ENCODE peak calls at places on chromosomes 5 and 9, in nine cellular contexts. S is MM.1S, E is BJ, P is astrocyte of the cerebellum, U is Caco-2, O is right atrium auricular region, I is type B pancreatic cell, Z is AG09309, Q is heart right ventricle. K is an unnamed sample.

GRCh38 chr5:150082364-150082763 is 4.0 kb downstream of the CSF1R start:
- DNase-seq in E (no peak), Q (no peak), S (no peak), Z (no peak), P (no peak), U (no peak), I (peak), O (peak), K (no peak)

GRCh38 chr5:74109344-74109743 is 483.3 kb downstream of the ARHGEF28 start:
- DNase-seq in O (no peak), Q (no peak), P (no peak), I (no peak), U (no peak), E (no peak), Z (no peak), S (no peak), K (no peak)

GRCh38 chr5:138542120-138542955 is 698 bp downstream of the ETF1 start:
- DNase-seq in O (no peak), U (no peak), Z (no peak), P (no peak), Q (no peak), E (no peak), S (no peak), I (no peak), K (no peak)

GRCh38 chr5:98927242-98927987 is 1.4 kb downstream of the CHD1 start:
- DNase-seq in S (peak), E (no peak), Z (no peak), P (peak), U (no peak), I (no peak), Q (no peak), O (no peak), K (peak)

GRCh38 chr5:176189857-176190256 is 48.4 kb upstream of the SIMC1 start:
- DNase-seq in I (peak), O (no peak), Z (no peak), Q (no peak), U (no peak), P (no peak), E (no peak), S (no peak), K (no peak)

GRCh38 chr5:107926121-107926520 is 255.4 kb upstream of the EFNA5 start:
- DNase-seq in E (no peak), P (no peak), O (no peak), Z (no peak), I (no peak), Q (no peak), S (no peak), U (no peak), K (no peak)

GRCh38 chr5:81069965-81070364 is 109.8 kb downstream of the RASGRF2 start:
- DNase-seq in S (no peak), Z (no peak), P (no peak), Q (no peak), U (no peak), O (no peak), E (no peak), I (no peak), K (no peak)

GRCh38 chr9:82327641-82328040 is 339.1 kb downstream of the SPATA31D1 start:
- DNase-seq in P (no peak), U (no peak), Z (no peak), O (no peak), I (no peak), E (no peak), S (no peak), Q (no peak), K (no peak)

GRCh38 chr5:1724822-1725602 is 74.6 kb downstream of the MRPL36 start:
- DNase-seq in O (peak), E (no peak), Z (no peak), I (peak), S (no peak), Q (no peak), P (no peak), U (peak), K (no peak)

GRCh38 chr5:135163391-135163790 is 129.4 kb upstream of the PITX1 start:
- DNase-seq in Q (no peak), Z (no peak), I (no peak), S (no peak), P (no peak), O (peak), U (no peak), E (no peak), K (no peak)

GRCh38 chr5:135160036-135160675 is 126.1 kb upstream of the PITX1 start:
- DNase-seq in O (no peak), E (no peak), S (no peak), Q (no peak), Z (no peak), P (no peak), I (peak), U (no peak), K (no peak)

GRCh38 chr5:135159626-135160025 is 125.6 kb upstream of the PITX1 start:
- DNase-seq in O (no peak), Q (no peak), S (no peak), E (no peak), Z (no peak), U (no peak), P (no peak), I (peak), K (no peak)

GRCh38 chr5:135163964-135164363 is 129.9 kb upstream of the PITX1 start:
- DNase-seq in Z (no peak), P (no peak), E (no peak), O (no peak), S (no peak), I (no peak), U (no peak), Q (no peak), K (no peak)

GRCh38 chr5:135162661-135163265 is 128.7 kb upstream of the PITX1 start:
- DNase-seq in S (no peak), Z (no peak), I (peak), O (peak), P (no peak), U (no peak), E (no peak), Q (no peak), K (no peak)
- TF ChIP-seq CTCF in S (no peak), Z (peak), I (no peak), O (no peak), P (no peak), U (no peak), E (peak), Q (no peak), K (no peak)

DNA sequence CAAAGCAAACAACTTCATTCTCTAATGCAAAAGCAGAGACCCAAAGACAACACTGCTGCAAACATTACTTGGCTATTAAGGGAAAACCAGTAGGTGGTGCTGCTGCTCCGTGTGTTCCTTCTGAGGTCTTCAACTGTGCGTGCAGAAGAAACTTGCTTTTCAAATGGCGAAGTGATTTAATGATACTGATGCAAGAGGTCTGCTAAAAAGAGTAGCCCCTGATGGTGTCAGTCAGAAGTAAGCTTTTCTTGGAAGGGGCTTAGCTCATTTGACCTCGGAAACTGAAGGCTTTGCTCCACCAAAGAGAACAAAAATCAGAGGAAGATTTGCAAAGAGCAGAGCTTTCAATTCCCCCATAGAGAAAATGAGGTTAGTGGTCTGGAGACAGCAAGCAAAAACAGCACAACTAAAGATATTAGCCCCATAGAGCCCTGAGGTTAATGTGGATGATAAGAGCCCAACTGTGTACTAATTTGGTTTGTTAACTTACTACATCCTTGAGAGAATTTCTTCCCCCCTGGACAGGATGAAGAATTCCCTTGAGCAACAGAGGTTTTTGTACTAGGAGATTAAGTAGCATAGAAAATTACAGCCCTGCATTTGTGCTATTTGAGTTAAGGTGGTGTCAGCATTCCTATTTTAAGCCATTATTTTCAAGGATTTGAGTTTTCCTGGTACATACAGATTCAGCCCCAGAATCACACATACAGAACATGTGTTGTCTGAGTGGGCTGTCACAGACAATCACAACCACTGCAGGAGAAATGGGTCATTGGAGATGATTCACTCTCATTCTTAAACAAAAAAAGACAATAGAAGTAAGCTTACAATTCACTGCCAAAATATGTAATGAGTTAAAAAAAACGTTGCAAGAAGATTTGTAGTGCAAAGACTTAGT is 153.2 kb upstream of the C9orf72 start:
- DNase-seq in E (no peak), I (peak), Z (peak), S (peak), O (no peak), Q (peak), P (peak), U (peak), K (peak)
- TF ChIP-seq CTCF in E (peak), I (peak), Z (peak), S (peak), O (peak), Q (peak), P (peak), U (peak), K (peak)

GRCh38 chr5:140868721-140869554 is at the start of gene PCDHA11:
- DNase-seq in U (no peak), P (no peak), Q (no peak), E (no peak), I (no peak), S (peak), Z (no peak), O (no peak), K (no peak)
- TF ChIP-seq CTCF in U (no peak), P (peak), Q (peak), E (no peak), I (peak), S (peak), Z (peak), O (peak), K (no peak)

DNA sequence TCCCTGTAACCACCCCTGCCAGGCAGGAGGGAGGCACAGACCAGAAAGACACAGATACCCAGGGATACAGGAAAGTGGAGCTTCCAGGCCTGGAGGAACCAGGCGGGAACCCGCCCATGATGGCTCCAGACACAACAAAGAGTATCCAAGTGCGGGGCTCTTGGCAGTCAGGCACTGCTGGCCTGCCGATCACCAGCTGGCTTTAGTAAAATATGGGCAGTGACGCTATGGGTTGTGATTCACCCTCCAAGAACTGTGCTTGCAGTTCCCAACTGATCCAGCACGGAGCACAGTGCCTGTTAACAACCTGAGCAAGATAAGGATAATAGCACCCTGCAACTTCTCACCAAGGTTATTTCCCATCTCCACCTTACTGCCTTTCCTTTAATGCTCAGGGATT is 463.3 kb downstream of the IRX1 start:
- DNase-seq in P (no peak), Z (no peak), S (no peak), E (no peak), U (no peak), O (no peak), Q (peak), I (no peak), K (no peak)
- TF ChIP-seq CTCF in P (no peak), Z (no peak), S (no peak), E (no peak), U (no peak), O (no peak), Q (no peak), I (no peak), K (no peak)

GRCh38 chr5:154801083-154801482 is 45.9 kb downstream of the LARP1 start:
- DNase-seq in E (no peak), I (no peak), Z (no peak), U (no peak), S (no peak), P (peak), O (no peak), Q (no peak), K (no peak)

GRCh38 chr5:154797762-154798161 is 42.6 kb downstream of the LARP1 start:
- DNase-seq in E (no peak), O (no peak), S (no peak), U (no peak), P (peak), Z (no peak), Q (no peak), I (no peak), K (no peak)

GRCh38 chr5:154800582-154800981 is 45.4 kb downstream of the LARP1 start:
- DNase-seq in O (no peak), Q (no peak), P (no peak), U (no peak), Z (no peak), S (no peak), I (no peak), E (no peak), K (no peak)

GRCh38 chr5:154806176-154806575 is 44.2 kb downstream of the FAXDC2 start:
- DNase-seq in U (no peak), P (no peak), E (no peak), I (no peak), Q (no peak), O (no peak), Z (no peak), S (no peak), K (no peak)

DNA sequence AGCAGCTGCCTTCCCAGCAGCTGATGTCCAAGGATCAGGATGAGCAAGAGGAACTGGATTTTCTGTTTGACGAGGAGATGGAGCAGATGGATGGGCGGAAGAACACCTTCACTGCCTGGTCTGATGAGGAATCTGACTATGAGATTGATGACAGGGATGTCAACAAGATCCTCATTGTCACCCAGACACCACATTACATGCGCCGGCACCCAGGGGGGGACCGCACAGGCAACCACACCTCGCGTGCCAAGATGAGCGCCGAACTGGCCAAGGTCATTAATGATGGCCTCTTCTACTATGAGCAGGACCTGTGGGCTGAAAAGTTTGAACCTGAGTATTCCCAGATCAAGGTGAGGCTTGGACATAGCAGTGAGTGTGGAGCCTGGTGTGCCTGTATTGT is 46.9 kb downstream of the LARP1 start:
- DNase-seq in O (no peak), Q (no peak), I (no peak), E (no peak), U (no peak), S (no peak), Z (no peak), P (no peak), K (no peak)
- TF ChIP-seq CTCF in O (no peak), Q (no peak), I (no peak), E (no peak), U (no peak), S (no peak), Z (no peak), P (no peak), K (no peak)

GRCh38 chr9:133354766-133355165 is 1.5 kb downstream of the SURF1 start:
- DNase-seq in P (no peak), Z (no peak), O (no peak), S (no peak), E (no peak), Q (no peak), U (no peak), I (no peak), K (no peak)

GRCh38 chr9:133353548-133353947 is 2.7 kb downstream of the SURF1 start:
- DNase-seq in S (no peak), I (no peak), O (no peak), E (no peak), Z (no peak), P (no peak), U (no peak), Q (no peak), K (no peak)

GRCh38 chr9:133355881-133356357 is 368 bp downstream of the SURF1 start:
- DNase-seq in O (no peak), Q (no peak), E (no peak), Z (no peak), P (no peak), I (no peak), S (peak), U (no peak), K (no peak)

GRCh38 chr9:133357656-133358055 is 1.3 kb downstream of the SURF2 start:
- DNase-seq in P (no peak), E (no peak), Z (no peak), O (no peak), S (no peak), Q (no peak), I (no peak), U (no peak), K (no peak)

DNA sequence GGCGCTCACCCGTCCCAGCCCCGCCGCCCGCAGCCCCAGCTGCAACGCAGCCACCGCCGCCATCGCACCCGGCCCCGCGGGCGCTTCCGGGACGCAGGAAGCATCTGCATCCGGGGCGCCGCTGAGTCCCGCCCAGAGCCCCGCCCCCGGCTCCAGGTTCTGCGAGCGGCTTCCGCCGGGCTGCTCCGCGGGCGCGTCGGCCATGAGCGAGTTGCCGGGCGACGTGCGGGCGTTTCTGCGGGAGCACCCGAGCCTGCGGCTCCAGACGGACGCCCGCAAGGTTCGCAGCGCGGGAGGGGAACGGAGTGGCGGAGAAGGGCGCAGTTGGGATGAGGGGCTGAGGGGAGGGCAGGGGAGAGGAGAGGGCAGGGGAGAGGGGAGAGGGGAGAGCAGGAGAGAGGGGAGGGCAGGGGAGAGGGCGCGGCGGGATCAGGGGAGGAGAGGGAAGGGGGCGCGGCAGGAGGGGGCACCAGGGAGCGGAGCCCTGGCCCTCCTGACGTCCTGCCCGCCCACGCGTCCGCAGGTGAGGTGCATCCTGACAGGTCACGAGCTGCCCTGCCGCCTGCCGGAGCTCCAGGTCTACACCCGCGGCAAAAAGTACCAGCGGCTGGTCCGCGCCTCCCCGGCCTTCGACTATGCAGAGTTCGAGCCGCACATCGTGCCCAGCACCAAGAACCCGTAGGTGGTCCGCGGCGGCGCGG is at the start of the genes SURF1 and SURF2:
- DNase-seq in P (no peak), O (peak), Q (peak), E (no peak), I (peak), U (peak), Z (no peak), S (peak), K (no peak)
- TF ChIP-seq CTCF in P (no peak), O (no peak), Q (no peak), E (peak), I (peak), U (no peak), Z (no peak), S (peak), K (no peak)

DNA sequence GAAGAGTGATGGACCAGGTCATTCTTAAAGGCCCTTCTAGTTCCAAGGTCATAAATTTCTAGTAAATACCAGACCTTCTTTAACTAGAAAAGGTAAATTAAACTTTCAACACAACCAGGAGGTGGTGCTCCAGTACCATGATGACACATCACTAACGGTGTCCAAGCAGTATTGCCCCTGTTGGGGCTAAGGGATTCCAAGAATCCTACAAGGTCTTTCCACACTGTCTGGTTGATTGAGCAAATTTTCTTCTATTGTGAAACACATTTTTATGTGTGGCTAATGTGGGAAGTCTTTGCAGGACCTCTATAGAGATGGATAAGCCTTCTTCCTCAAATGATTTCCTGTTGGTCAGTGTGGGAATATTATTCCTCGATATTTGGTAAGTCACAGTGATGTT is 459.6 kb upstream of the PAPPA start:
- DNase-seq in O (no peak), P (peak), S (no peak), I (no peak), Z (peak), E (peak), Q (no peak), U (peak), K (peak)
- TF ChIP-seq CTCF in O (peak), P (peak), S (no peak), I (peak), Z (peak), E (peak), Q (peak), U (no peak), K (peak)

DNA sequence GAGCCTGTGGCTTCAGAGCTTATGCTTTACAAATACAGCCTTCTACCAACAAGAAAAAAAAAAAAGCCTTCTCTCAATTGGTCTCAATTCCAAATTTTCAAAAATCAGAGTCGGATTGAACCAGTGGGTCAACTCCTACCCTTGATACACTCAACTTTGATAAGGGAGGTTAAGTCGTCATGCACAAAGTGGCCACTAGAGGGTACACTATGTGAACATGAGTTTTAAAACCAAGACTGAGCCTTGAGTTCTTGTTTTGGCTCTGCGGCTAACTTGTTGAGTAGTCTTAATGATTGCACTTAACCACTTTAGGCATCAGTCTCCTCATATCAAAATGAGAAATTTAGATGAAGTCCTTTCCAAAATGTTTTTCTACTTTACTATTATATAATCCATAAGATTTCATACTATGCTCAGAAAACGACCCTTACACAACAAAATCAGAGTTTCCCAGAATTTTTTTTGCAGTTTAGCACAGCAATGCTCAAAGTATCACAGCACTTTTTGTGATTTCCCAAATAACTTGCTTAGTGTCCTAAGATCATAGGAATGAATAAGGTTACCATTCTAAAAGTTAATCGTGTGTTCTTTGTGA is 92.9 kb upstream of the MTAP start:
- DNase-seq in I (no peak), E (no peak), P (no peak), Q (no peak), U (peak), S (peak), O (peak), Z (no peak), K (no peak)
- TF ChIP-seq CTCF in I (peak), E (peak), P (peak), Q (peak), U (peak), S (peak), O (peak), Z (peak), K (peak)

GRCh38 chr5:143322931-143323330 is 80.6 kb downstream of the NR3C1 start:
- DNase-seq in P (no peak), Z (no peak), O (no peak), U (no peak), Q (no peak), E (no peak), S (no peak), I (no peak), K (no peak)
- TF ChIP-seq CTCF in P (no peak), Z (no peak), O (no peak), U (no peak), Q (no peak), E (no peak), S (no peak), I (no peak), K (no peak)